ENCODE peak calls at places on chromosomes 12 and 14, in four cellular contexts. N is mesothelial cell of epicardium, R is non-pigmented ciliary epithelial cell, B is dorsolateral prefrontal cortex. W is an unnamed sample.
A peak's percentile ranks its signal among the peaks of the same experiment; 100 is the strongest.

GRCh38 chr14:105199093-105199492 is 18.0 kb upstream of the NUDT14 start:
- DNase-seq in B (no peak), N (no peak), R (no peak), W (no peak)

GRCh38 chr12:26338574-26339572 is 143.5 kb downstream of the SSPN start:
- DNase-seq in N (no peak), B (peak; percentile 78), R (peak; percentile 28), W (no peak)

GRCh38 chr12:58097741-58098140 is 156.4 kb downstream of the ATP23 start:
- DNase-seq in R (no peak), N (no peak), B (no peak), W (no peak)

GRCh38 chr14:101600336-101600890 is 39.1 kb downstream of the DIO3 start:
- DNase-seq in R (no peak), N (no peak), B (no peak), W (no peak)

GRCh38 chr12:53696285-53696654 is 20.4 kb upstream of the ATP5MC2 start:
- DNase-seq in B (peak; percentile 72), N (no peak), R (peak; percentile 67), W (peak; percentile 92)

GRCh38 chr12:104360157-104360556 is 56.6 kb downstream of the EID3 start:
- DNase-seq in R (no peak), N (no peak), B (no peak), W (no peak)

GRCh38 chr14:24848427-24848826 is 201.5 kb downstream of the STXBP6 start:
- DNase-seq in N (no peak), B (no peak), R (peak; percentile 28), W (no peak)

GRCh38 chr12:54420766-54421144 is 1.7 kb upstream of the ITGA5 start:
- DNase-seq in R (no peak), N (no peak), B (no peak), W (no peak)

GRCh38 chr12:114812858-114813761 is 129.1 kb upstream of the TBX3 start:
- DNase-seq in R (no peak), N (no peak), B (no peak), W (no peak)

GRCh38 chr14:91143862-91144261 is 30.0 kb downstream of the DGLUCY start:
- DNase-seq in R (no peak), B (no peak), N (no peak), W (no peak)

GRCh38 chr12:106245767-106246166 is 2.1 kb downstream of the CKAP4 start:
- DNase-seq in B (no peak), R (no peak), N (no peak), W (no peak)

GRCh38 chr14:31336646-31337045 is 83.7 kb downstream of the HEATR5A start:
- DNase-seq in B (no peak), R (peak; percentile 66), N (no peak), W (no peak)

GRCh38 chr12:130133851-130134562 is 28.3 kb upstream of the FZD10 start:
- DNase-seq in N (no peak), B (no peak), R (no peak), W (no peak)

GRCh38 chr14:100575266-100575995 is 11.8 kb downstream of the BEGAIN start:
- DNase-seq in N (no peak), R (no peak), B (no peak), W (no peak)

GRCh38 chr14:101137234-101137633 is 233.7 kb upstream of the RTL1 start:
- DNase-seq in B (no peak), N (no peak), R (no peak), W (no peak)

GRCh38 chr14:63896278-63896720 is 43.5 kb downstream of the SYNE2 start:
- DNase-seq in R (peak; percentile 71), B (no peak), N (peak; percentile 30), W (no peak)

GRCh38 chr14:71932229-71932951 is at the start of gene RGS6:
- DNase-seq in B (peak; percentile 46), N (peak; percentile 36), R (no peak), W (no peak)

GRCh38 chr12:131795688-131796410 is 32.3 kb upstream of the MMP17 start:
- DNase-seq in N (no peak), R (no peak), B (no peak), W (no peak)

GRCh38 chr12:56164345-56164729 is 6.2 kb downstream of the MYL6 start:
- DNase-seq in N (no peak), B (no peak), R (no peak), W (no peak)

GRCh38 chr12:62817556-62818271 is 117.2 kb downstream of the PPM1H start:
- DNase-seq in R (peak; percentile 85), N (no peak), B (no peak), W (no peak)

GRCh38 chr12:123899368-123899767 is 73.3 kb downstream of the CCDC92 start:
- DNase-seq in B (no peak), N (no peak), R (no peak), W (no peak)